ENCODE peak calls at places on chromosomes 11 and 22, in four cellular contexts. One of them, this sample, is unnamed.

GRCh38 chr11:131622193-131622592 is 251.8 kb downstream of the NTM start:
- DNase-seq in WERI-Rb-1: no peak
- DNase-seq in mammary epithelial cell: no peak
- DNase-seq in left lung: no peak
- DNase-seq in this sample: no peak

GRCh38 chr22:27670701-27671412 is 130.7 kb downstream of the MN1 start:
- DNase-seq in WERI-Rb-1: peak; percentile 94
- DNase-seq in left lung: no peak
- DNase-seq in mammary epithelial cell: no peak
- DNase-seq in this sample: no peak

GRCh38 chr11:60700689-60701508 is 1.5 kb downstream of the MS4A8 start:
- DNase-seq in mammary epithelial cell: no peak
- DNase-seq in WERI-Rb-1: peak; percentile 37
- DNase-seq in left lung: no peak
- DNase-seq in this sample: no peak

GRCh38 chr11:121350314-121351046 is 57.9 kb downstream of the SC5D start:
- DNase-seq in WERI-Rb-1: no peak
- DNase-seq in left lung: no peak
- DNase-seq in mammary epithelial cell: no peak
- DNase-seq in this sample: no peak

GRCh38 chr22:25818541-25818940 is 76.6 kb downstream of the MYO18B start:
- DNase-seq in WERI-Rb-1: peak; percentile 26
- DNase-seq in left lung: no peak
- DNase-seq in mammary epithelial cell: no peak
- DNase-seq in this sample: no peak

GRCh38 chr22:39778055-39778454 is 115.5 kb downstream of the ENTHD1 start:
- DNase-seq in left lung: no peak
- DNase-seq in mammary epithelial cell: no peak
- DNase-seq in WERI-Rb-1: no peak
- DNase-seq in this sample: no peak

GRCh38 chr11:122197055-122197987 is 81.3 kb upstream of the BLID start:
- DNase-seq in WERI-Rb-1: no peak
- DNase-seq in mammary epithelial cell: peak; percentile 96
- DNase-seq in left lung: no peak
- DNase-seq in this sample: peak; percentile 95

GRCh38 chr11:12841946-12842630 is 167.0 kb upstream of the RASSF10 start:
- DNase-seq in WERI-Rb-1: peak; percentile 56
- DNase-seq in mammary epithelial cell: peak; percentile 73
- DNase-seq in left lung: no peak
- DNase-seq in this sample: no peak

GRCh38 chr11:113484223-113484622 is 9.0 kb upstream of the DRD2 start:
- DNase-seq in mammary epithelial cell: no peak
- DNase-seq in left lung: no peak
- DNase-seq in WERI-Rb-1: peak; percentile 89
- DNase-seq in this sample: no peak

GRCh38 chr11:15972838-15973237 is 383.5 kb downstream of the SOX6 start:
- DNase-seq in mammary epithelial cell: no peak
- DNase-seq in left lung: no peak
- DNase-seq in WERI-Rb-1: peak; percentile 40
- DNase-seq in this sample: no peak

GRCh38 chr22:17786435-17787158 is 12.3 kb upstream of the BID start:
- DNase-seq in mammary epithelial cell: peak; percentile 30
- DNase-seq in left lung: peak; percentile 43
- DNase-seq in WERI-Rb-1: peak; percentile 58
- DNase-seq in this sample: no peak

GRCh38 chr11:86134580-86135318 is 65.9 kb upstream of the PICALM start:
- DNase-seq in WERI-Rb-1: no peak
- DNase-seq in mammary epithelial cell: no peak
- DNase-seq in left lung: no peak
- DNase-seq in this sample: no peak

GRCh38 chr22:49394116-49394785 is 433.4 kb downstream of the BRD1 start:
- DNase-seq in WERI-Rb-1: no peak
- DNase-seq in mammary epithelial cell: no peak
- DNase-seq in left lung: no peak
- DNase-seq in this sample: peak; percentile 41

GRCh38 chr11:134164490-134165370 is 59.0 kb downstream of the NCAPD3 start:
- DNase-seq in left lung: no peak
- DNase-seq in mammary epithelial cell: no peak
- DNase-seq in WERI-Rb-1: no peak
- DNase-seq in this sample: no peak

GRCh38 chr11:3108183-3108721 is 51.0 kb upstream of the CARS1 start:
- DNase-seq in WERI-Rb-1: no peak
- DNase-seq in left lung: peak; percentile 67
- DNase-seq in mammary epithelial cell: no peak
- DNase-seq in this sample: peak; percentile 49

GRCh38 chr22:23689414-23689813 is 1.4 kb upstream of the RGL4 start:
- DNase-seq in WERI-Rb-1: no peak
- DNase-seq in mammary epithelial cell: no peak
- DNase-seq in left lung: no peak
- DNase-seq in this sample: no peak

GRCh38 chr22:25365491-25366261 is 146.2 kb downstream of the CRYBB2 start:
- DNase-seq in mammary epithelial cell: no peak
- DNase-seq in WERI-Rb-1: no peak
- DNase-seq in left lung: peak; percentile 82
- DNase-seq in this sample: no peak

GRCh38 chr22:37697540-37697835 is 640 bp downstream of the TRIOBP start:
- DNase-seq in WERI-Rb-1: no peak
- DNase-seq in mammary epithelial cell: no peak
- DNase-seq in left lung: no peak
- DNase-seq in this sample: no peak

GRCh38 chr22:39298194-39298987 is 21.0 kb downstream of the RPL3 start:
- DNase-seq in WERI-Rb-1: no peak
- DNase-seq in left lung: no peak
- DNase-seq in mammary epithelial cell: no peak
- DNase-seq in this sample: no peak

GRCh38 chr22:37472418-37473006 is 13.7 kb downstream of the MFNG start:
- DNase-seq in mammary epithelial cell: no peak
- DNase-seq in left lung: peak; percentile 74
- DNase-seq in WERI-Rb-1: peak; percentile 70
- DNase-seq in this sample: no peak

GRCh38 chr22:38570841-38571364 is 920 bp upstream of the DMC1 start:
- DNase-seq in left lung: no peak
- DNase-seq in WERI-Rb-1: peak; percentile 27
- DNase-seq in mammary epithelial cell: peak; percentile 43
- DNase-seq in this sample: peak; percentile 9

GRCh38 chr11:61783717-61784505 is 8.5 kb downstream of the TMEM258 start:
- DNase-seq in left lung: no peak
- DNase-seq in mammary epithelial cell: no peak
- DNase-seq in WERI-Rb-1: no peak
- DNase-seq in this sample: no peak

GRCh38 chr11:116696381-116696941 is 76.3 kb downstream of the BUD13 start:
- DNase-seq in mammary epithelial cell: no peak
- DNase-seq in left lung: no peak
- DNase-seq in WERI-Rb-1: no peak
- DNase-seq in this sample: peak; percentile 48

GRCh38 chr22:29867260-29867659 is 15.7 kb upstream of the MTMR3 start:
- DNase-seq in mammary epithelial cell: peak; percentile 12
- DNase-seq in left lung: no peak
- DNase-seq in WERI-Rb-1: no peak
- DNase-seq in this sample: no peak

GRCh38 chr22:22341736-22342135 is 97.2 kb downstream of the VPREB1 start:
- DNase-seq in left lung: no peak
- DNase-seq in mammary epithelial cell: no peak
- DNase-seq in WERI-Rb-1: no peak
- DNase-seq in this sample: no peak

GRCh38 chr11:57248780-57249383 is 11.8 kb upstream of the APLNR start:
- DNase-seq in mammary epithelial cell: peak; percentile 52
- DNase-seq in WERI-Rb-1: peak; percentile 83
- DNase-seq in left lung: no peak
- DNase-seq in this sample: no peak

GRCh38 chr11:113647856-113648255 is 58.3 kb downstream of the TMPRSS5 start:
- DNase-seq in WERI-Rb-1: no peak
- DNase-seq in mammary epithelial cell: no peak
- DNase-seq in left lung: no peak
- DNase-seq in this sample: no peak

GRCh38 chr11:65042899-65043298 is 1.9 kb downstream of the SAC3D1 start:
- DNase-seq in left lung: no peak
- DNase-seq in mammary epithelial cell: no peak
- DNase-seq in WERI-Rb-1: no peak
- DNase-seq in this sample: no peak
- H3K4me3 ChIP-seq in left lung: no peak overlapping the region
- H3K4me3 ChIP-seq in mammary epithelial cell: no peak overlapping the region
- H3K4me3 ChIP-seq in WERI-Rb-1: no peak overlapping the region
- H3K4me3 ChIP-seq in this sample: no peak overlapping the region

DNA sequence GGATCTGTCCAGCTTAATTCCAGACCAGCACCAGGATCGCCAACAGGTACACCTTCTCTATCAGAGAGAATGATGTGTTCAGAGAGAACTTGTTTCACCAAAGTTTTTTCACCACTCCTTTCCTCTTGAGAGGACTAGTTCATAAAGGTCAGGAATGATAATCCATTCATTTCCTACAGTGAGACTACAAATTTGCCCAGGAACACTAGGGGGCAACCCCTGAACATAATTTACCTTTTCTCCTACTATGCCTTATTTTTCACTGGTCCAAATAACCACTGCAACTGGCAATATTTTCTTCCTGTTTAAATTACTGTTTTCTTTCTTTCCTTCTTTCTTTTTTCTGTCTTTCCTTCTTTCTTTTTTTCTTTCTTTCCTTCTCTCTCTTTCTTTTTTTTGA is 22.5 kb downstream of the CAVIN3 start:
- DNase-seq in WERI-Rb-1: no peak
- DNase-seq in left lung: no peak
- DNase-seq in mammary epithelial cell: no peak
- DNase-seq in this sample: no peak
- TF ChIP-seq CTCF in WERI-Rb-1: peak; percentile 38
- TF ChIP-seq CTCF in left lung: no peak
- TF ChIP-seq CTCF in mammary epithelial cell: peak; percentile 36
- TF ChIP-seq CTCF in this sample: peak; percentile 33

GRCh38 chr11:103608566-103608965 is 427.9 kb upstream of the DDI1 start:
- DNase-seq in WERI-Rb-1: no peak
- DNase-seq in left lung: no peak
- DNase-seq in mammary epithelial cell: peak; percentile 29
- DNase-seq in this sample: no peak

GRCh38 chr11:103609117-103610066 is 427.0 kb upstream of the DDI1 start:
- DNase-seq in WERI-Rb-1: peak; percentile 32
- DNase-seq in mammary epithelial cell: peak; percentile 87
- DNase-seq in left lung: no peak
- DNase-seq in this sample: no peak

DNA sequence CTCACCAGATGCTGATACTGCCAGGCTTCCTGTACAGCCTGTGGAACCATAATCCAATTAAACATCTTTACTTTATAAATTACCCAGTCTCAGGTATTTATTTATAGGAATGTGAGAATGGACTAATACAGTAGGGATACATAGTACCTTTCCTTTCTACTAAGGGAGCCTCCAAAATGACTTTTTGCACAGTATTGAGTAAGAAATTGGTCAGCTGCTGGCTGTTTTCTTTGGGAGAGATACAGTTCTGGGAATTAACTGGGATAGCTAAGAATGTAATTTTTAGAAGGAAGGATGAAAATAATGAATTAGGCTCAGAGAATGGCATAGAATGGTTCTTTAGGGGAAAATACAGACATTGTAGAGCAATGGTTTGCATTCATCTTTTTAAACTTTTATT is 426.0 kb upstream of the DDI1 start:
- DNase-seq in mammary epithelial cell: no peak
- DNase-seq in WERI-Rb-1: no peak
- DNase-seq in left lung: no peak
- DNase-seq in this sample: no peak
- H3K4me3 ChIP-seq in mammary epithelial cell: no peak overlapping the region
- H3K4me3 ChIP-seq in WERI-Rb-1: no peak overlapping the region
- H3K4me3 ChIP-seq in left lung: no peak overlapping the region
- H3K4me3 ChIP-seq in this sample: no peak overlapping the region

GRCh38 chr11:63020671-63021255 is 5.1 kb upstream of the SLC22A8 start:
- DNase-seq in left lung: no peak
- DNase-seq in mammary epithelial cell: no peak
- DNase-seq in WERI-Rb-1: peak; percentile 41
- DNase-seq in this sample: no peak
- TF ChIP-seq CTCF in left lung: peak; percentile 35
- TF ChIP-seq CTCF in mammary epithelial cell: peak; percentile 47
- TF ChIP-seq CTCF in WERI-Rb-1: peak; percentile 88
- TF ChIP-seq CTCF in this sample: no peak

This sample was measured in ascending aorta.